ENCODE peak calls at places on chromosomes 7 and 10, in five cellular contexts. W is colonic mucosa, C is cardiac fibroblast, K is AG04450, S is lung. G is an unnamed sample.

GRCh38 chr7:148983220-148984146 is 44.8 kb downstream of the PDIA4 start:
- DNase-seq in W (peak), C (peak), S (peak), K (peak), G (peak)

GRCh38 chr7:91242097-91242846 is 22.0 kb upstream of the FZD1 start:
- DNase-seq in W (no peak), C (peak), S (no peak), K (no peak), G (no peak)

GRCh38 chr7:37730489-37730888 is 46.9 kb downstream of the GPR141 start:
- DNase-seq in W (no peak), S (no peak), C (no peak), K (no peak), G (no peak)

GRCh38 chr7:133950856-133951255 is 176.3 kb upstream of the LRGUK start:
- DNase-seq in W (no peak), K (no peak), S (no peak), C (no peak), G (no peak)

GRCh38 chr7:68875857-68876256 is 722.4 kb upstream of the AUTS2 start:
- DNase-seq in C (no peak), W (no peak), K (no peak), S (no peak), G (no peak)

GRCh38 chr7:84194484-84195260 is at the start of gene SEMA3A:
- DNase-seq in K (peak), W (peak), S (no peak), C (peak), G (no peak)

GRCh38 chr10:15898046-15898445 is 37.7 kb upstream of the MINDY3 start:
- DNase-seq in S (no peak), C (peak), W (no peak), K (no peak), G (no peak)

GRCh38 chr10:30786131-30786530 is 156.6 kb upstream of the LYZL2 start:
- DNase-seq in C (peak), S (no peak), K (no peak), W (no peak), G (no peak)

GRCh38 chr10:15200626-15201025 is 32.1 kb upstream of the NMT2 start:
- DNase-seq in W (no peak), K (no peak), S (no peak), C (peak), G (no peak)

GRCh38 chr7:133051719-133052118 is 30.2 kb downstream of the CHCHD3 start:
- DNase-seq in W (no peak), K (no peak), C (no peak), S (no peak), G (no peak)

GRCh38 chr7:44489955-44490350 is 505 bp downstream of the NUDCD3 start:
- DNase-seq in K (no peak), W (peak), S (no peak), C (peak), G (no peak)

GRCh38 chr10:98694014-98694413 is 247.3 kb upstream of the HPS1 start:
- DNase-seq in S (no peak), C (no peak), K (no peak), W (no peak), G (no peak)

GRCh38 chr7:105642264-105642663 is 61.0 kb upstream of the EFCAB10 start:
- DNase-seq in W (no peak), S (no peak), C (no peak), K (no peak), G (no peak)

GRCh38 chr7:70668606-70669358 is 463.2 kb upstream of the GALNT17 start:
- DNase-seq in S (no peak), C (no peak), K (no peak), W (no peak), G (no peak)

GRCh38 chr7:41117431-41117830 is 585.5 kb downstream of the INHBA start:
- DNase-seq in S (no peak), W (no peak), C (no peak), K (no peak), G (no peak)

GRCh38 chr10:35451103-35452016 is 115.1 kb downstream of the CCNY start:
- DNase-seq in K (no peak), S (no peak), C (peak), W (no peak), G (no peak)

GRCh38 chr7:69091476-69091875 is 506.8 kb upstream of the AUTS2 start:
- DNase-seq in K (no peak), C (no peak), W (no peak), S (no peak), G (no peak)

GRCh38 chr7:101772508-101773306 is 44.7 kb upstream of the CUX1 start:
- DNase-seq in C (no peak), W (no peak), S (no peak), K (no peak), G (no peak)

GRCh38 chr7:94145602-94146001 is 141.4 kb upstream of the BET1 start:
- DNase-seq in K (no peak), W (no peak), S (no peak), C (peak), G (no peak)

DNA sequence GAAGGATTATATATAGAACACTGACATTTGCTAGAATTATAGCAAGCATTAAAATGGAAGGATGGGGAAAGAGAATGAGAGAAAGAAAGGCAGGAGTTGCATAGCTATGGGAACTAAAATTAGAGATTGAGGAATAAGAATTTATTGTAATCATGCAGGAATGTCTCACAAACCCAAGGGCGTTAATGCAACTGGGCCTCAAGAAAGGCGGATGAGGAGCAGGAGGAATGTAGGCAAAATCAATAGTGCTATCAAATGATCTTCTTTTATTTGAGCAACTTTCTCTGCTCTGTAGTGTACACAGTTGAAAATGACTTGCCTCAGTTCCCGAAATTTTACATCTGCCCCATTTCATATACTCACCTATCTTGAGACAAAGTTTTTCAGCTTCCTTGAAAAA is 1131.8 kb upstream of the GHITM start:
- DNase-seq in S (no peak), K (no peak), W (no peak), C (no peak), G (no peak)
- TF ChIP-seq CTCF in S (no peak), K (no peak), W (no peak), C (no peak), G (no peak)

DNA sequence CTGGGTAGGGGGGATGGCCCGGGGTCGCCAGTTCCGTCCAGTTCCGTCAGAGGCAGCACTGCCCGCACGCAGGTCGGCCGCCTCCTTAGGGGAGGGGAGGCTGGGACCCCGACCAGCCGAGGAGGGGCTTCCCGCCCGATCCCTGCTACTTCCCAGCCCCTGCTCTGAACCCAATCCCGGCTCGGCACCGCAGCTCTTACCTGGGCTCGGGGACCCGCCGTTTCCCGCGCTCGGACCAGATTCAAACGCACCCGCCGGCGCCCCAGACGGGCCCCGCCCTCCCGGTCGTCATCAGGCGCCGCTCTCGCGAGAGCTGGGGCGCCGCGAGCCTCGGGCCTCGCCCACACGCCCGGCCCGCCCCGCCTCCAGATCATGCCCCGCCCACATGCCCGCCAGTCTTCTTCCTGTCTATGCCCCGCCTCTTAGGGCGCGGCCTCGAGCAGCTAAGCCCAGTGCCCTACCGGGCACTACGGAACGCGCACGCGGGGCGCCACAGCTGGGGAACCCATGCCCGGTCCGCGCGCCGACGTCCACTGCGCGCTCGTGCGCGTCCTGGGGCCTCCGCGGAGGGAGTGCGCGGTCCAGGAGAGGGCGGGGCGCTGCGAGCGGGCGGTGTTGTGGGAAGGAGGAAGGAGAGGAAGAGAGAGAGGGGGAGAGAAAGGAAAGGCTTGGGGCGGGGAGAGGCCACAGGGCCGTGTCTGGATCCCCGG is at the start of gene NCAPG2:
- DNase-seq in S (peak), W (peak), K (peak), C (peak), G (peak)
- TF ChIP-seq CTCF in S (no peak), W (no peak), K (peak), C (peak), G (no peak)

GRCh38 chr10:84842593-84842992 is 514.2 kb downstream of the CCSER2 start:
- DNase-seq in W (no peak), S (no peak), K (no peak), C (no peak), G (no peak)

GRCh38 chr10:84846646-84847045 is 518.3 kb downstream of the CCSER2 start:
- DNase-seq in K (no peak), W (no peak), S (no peak), C (no peak), G (no peak)

GRCh38 chr10:84850826-84851225 is 522.4 kb downstream of the CCSER2 start:
- DNase-seq in S (no peak), W (no peak), K (no peak), C (no peak), G (no peak)

GRCh38 chr10:84848967-84849366 is 520.6 kb downstream of the CCSER2 start:
- DNase-seq in W (no peak), C (no peak), K (no peak), S (no peak), G (no peak)

GRCh38 chr10:84845628-84846261 is 517.4 kb downstream of the CCSER2 start:
- DNase-seq in S (no peak), C (no peak), W (no peak), K (no peak), G (no peak)
- TF ChIP-seq CTCF in S (no peak), C (no peak), W (no peak), K (no peak), G (no peak)

GRCh38 chr10:68720793-68721672 is at the start of gene CCAR1:
- DNase-seq in S (peak), C (peak), K (peak), W (peak), G (peak)
- TF ChIP-seq CTCF in S (no peak), C (no peak), K (no peak), W (no peak), G (no peak)

GRCh38 chr10:11425672-11426071 is 185.8 kb downstream of the USP6NL start:
- DNase-seq in C (no peak), S (no peak), W (no peak), K (no peak), G (no peak)
- TF ChIP-seq CTCF in C (no peak), S (no peak), W (no peak), K (no peak), G (no peak)

GRCh38 chr10:86971146-86971991 is 3.1 kb downstream of the ADIRF start:
- DNase-seq in C (peak), W (peak), K (peak), S (peak), G (peak)
- TF ChIP-seq CTCF in C (no peak), W (no peak), K (no peak), S (no peak), G (no peak)

GRCh38 chr7:33393770-33394169 is 264.4 kb downstream of the BBS9 start:
- DNase-seq in C (no peak), K (no peak), S (no peak), W (no peak), G (no peak)
- TF ChIP-seq CTCF in C (no peak), K (no peak), S (no peak), W (no peak), G (no peak)